ENCODE peak calls at places on chromosomes 3 and 15, in five cellular contexts. One of them, this sample, is unnamed.

GRCh38 chr3:36894924-36895323 is 49.9 kb downstream of the TRANK1 start:
- DNase-seq in COR-L47: no peak
- DNase-seq in stimulated activated CD4-positive, alpha-beta T cell treated with anti-CD3 and anti-CD28 coated beads, Interleukin-1b, Interleukin-23, amount 100 ng/mL, for 4 hours: no peak
- DNase-seq in CD4-positive, alpha-beta T cell: no peak
- DNase-seq in stimulated activated CD8-positive, alpha-beta memory T cell treated with anti-CD3 and anti-CD28 coated beads, Interleukin-12 subunit alpha, Interleukin-12 subunit beta, amount 100 ng/mL, for 4 hours: no peak
- DNase-seq in this sample: no peak

GRCh38 chr15:61342390-61342789 is 113.3 kb upstream of the RORA start:
- DNase-seq in COR-L47: no peak
- DNase-seq in stimulated activated CD4-positive, alpha-beta T cell treated with anti-CD3 and anti-CD28 coated beads, Interleukin-1b, Interleukin-23, amount 100 ng/mL, for 4 hours: no peak
- DNase-seq in stimulated activated CD8-positive, alpha-beta memory T cell treated with anti-CD3 and anti-CD28 coated beads, Interleukin-12 subunit alpha, Interleukin-12 subunit beta, amount 100 ng/mL, for 4 hours: no peak
- DNase-seq in CD4-positive, alpha-beta T cell: no peak
- DNase-seq in this sample: no peak

GRCh38 chr3:184384342-184384741 is 4.5 kb downstream of the CHRD start:
- DNase-seq in stimulated activated CD4-positive, alpha-beta T cell treated with anti-CD3 and anti-CD28 coated beads, Interleukin-1b, Interleukin-23, amount 100 ng/mL, for 4 hours: no peak
- DNase-seq in COR-L47: no peak
- DNase-seq in CD4-positive, alpha-beta T cell: no peak
- DNase-seq in stimulated activated CD8-positive, alpha-beta memory T cell treated with anti-CD3 and anti-CD28 coated beads, Interleukin-12 subunit alpha, Interleukin-12 subunit beta, amount 100 ng/mL, for 4 hours: no peak
- DNase-seq in this sample: no peak

GRCh38 chr3:114111060-114111790 is 54.7 kb downstream of the QTRT2 start:
- DNase-seq in COR-L47: no peak
- DNase-seq in stimulated activated CD4-positive, alpha-beta T cell treated with anti-CD3 and anti-CD28 coated beads, Interleukin-1b, Interleukin-23, amount 100 ng/mL, for 4 hours: no peak
- DNase-seq in CD4-positive, alpha-beta T cell: no peak
- DNase-seq in stimulated activated CD8-positive, alpha-beta memory T cell treated with anti-CD3 and anti-CD28 coated beads, Interleukin-12 subunit alpha, Interleukin-12 subunit beta, amount 100 ng/mL, for 4 hours: no peak
- DNase-seq in this sample: no peak

GRCh38 chr3:43004282-43004681 is 25.2 kb downstream of the GASK1A start:
- DNase-seq in CD4-positive, alpha-beta T cell: no peak
- DNase-seq in stimulated activated CD4-positive, alpha-beta T cell treated with anti-CD3 and anti-CD28 coated beads, Interleukin-1b, Interleukin-23, amount 100 ng/mL, for 4 hours: no peak
- DNase-seq in stimulated activated CD8-positive, alpha-beta memory T cell treated with anti-CD3 and anti-CD28 coated beads, Interleukin-12 subunit alpha, Interleukin-12 subunit beta, amount 100 ng/mL, for 4 hours: no peak
- DNase-seq in COR-L47: no peak
- DNase-seq in this sample: no peak

GRCh38 chr3:81274671-81275070 is 486.8 kb downstream of the GBE1 start:
- DNase-seq in stimulated activated CD4-positive, alpha-beta T cell treated with anti-CD3 and anti-CD28 coated beads, Interleukin-1b, Interleukin-23, amount 100 ng/mL, for 4 hours: no peak
- DNase-seq in COR-L47: no peak
- DNase-seq in CD4-positive, alpha-beta T cell: no peak
- DNase-seq in stimulated activated CD8-positive, alpha-beta memory T cell treated with anti-CD3 and anti-CD28 coated beads, Interleukin-12 subunit alpha, Interleukin-12 subunit beta, amount 100 ng/mL, for 4 hours: no peak
- DNase-seq in this sample: no peak

GRCh38 chr3:177679568-177680441 is 482.5 kb upstream of the TBL1XR1 start:
- DNase-seq in COR-L47: no peak
- DNase-seq in CD4-positive, alpha-beta T cell: no peak
- DNase-seq in stimulated activated CD8-positive, alpha-beta memory T cell treated with anti-CD3 and anti-CD28 coated beads, Interleukin-12 subunit alpha, Interleukin-12 subunit beta, amount 100 ng/mL, for 4 hours: no peak
- DNase-seq in stimulated activated CD4-positive, alpha-beta T cell treated with anti-CD3 and anti-CD28 coated beads, Interleukin-1b, Interleukin-23, amount 100 ng/mL, for 4 hours: no peak
- DNase-seq in this sample: no peak

GRCh38 chr15:57751177-57751800 is 44.8 kb downstream of the POLR2M start:
- DNase-seq in stimulated activated CD4-positive, alpha-beta T cell treated with anti-CD3 and anti-CD28 coated beads, Interleukin-1b, Interleukin-23, amount 100 ng/mL, for 4 hours: no peak
- DNase-seq in CD4-positive, alpha-beta T cell: no peak
- DNase-seq in COR-L47: no peak
- DNase-seq in stimulated activated CD8-positive, alpha-beta memory T cell treated with anti-CD3 and anti-CD28 coated beads, Interleukin-12 subunit alpha, Interleukin-12 subunit beta, amount 100 ng/mL, for 4 hours: no peak
- DNase-seq in this sample: no peak

GRCh38 chr3:159866201-159866746 is 122.4 kb upstream of the IL12A start:
- DNase-seq in COR-L47: no peak
- DNase-seq in stimulated activated CD4-positive, alpha-beta T cell treated with anti-CD3 and anti-CD28 coated beads, Interleukin-1b, Interleukin-23, amount 100 ng/mL, for 4 hours: no peak
- DNase-seq in CD4-positive, alpha-beta T cell: no peak
- DNase-seq in stimulated activated CD8-positive, alpha-beta memory T cell treated with anti-CD3 and anti-CD28 coated beads, Interleukin-12 subunit alpha, Interleukin-12 subunit beta, amount 100 ng/mL, for 4 hours: no peak
- DNase-seq in this sample: no peak

GRCh38 chr15:91997163-91997562 is 143.7 kb downstream of the SLCO3A1 start:
- DNase-seq in COR-L47: no peak
- DNase-seq in stimulated activated CD8-positive, alpha-beta memory T cell treated with anti-CD3 and anti-CD28 coated beads, Interleukin-12 subunit alpha, Interleukin-12 subunit beta, amount 100 ng/mL, for 4 hours: no peak
- DNase-seq in CD4-positive, alpha-beta T cell: no peak
- DNase-seq in stimulated activated CD4-positive, alpha-beta T cell treated with anti-CD3 and anti-CD28 coated beads, Interleukin-1b, Interleukin-23, amount 100 ng/mL, for 4 hours: no peak
- DNase-seq in this sample: no peak

GRCh38 chr3:42876940-42877720 is 1.5 kb upstream of the CYP8B1 start:
- DNase-seq in stimulated activated CD4-positive, alpha-beta T cell treated with anti-CD3 and anti-CD28 coated beads, Interleukin-1b, Interleukin-23, amount 100 ng/mL, for 4 hours: no peak
- DNase-seq in stimulated activated CD8-positive, alpha-beta memory T cell treated with anti-CD3 and anti-CD28 coated beads, Interleukin-12 subunit alpha, Interleukin-12 subunit beta, amount 100 ng/mL, for 4 hours: no peak
- DNase-seq in CD4-positive, alpha-beta T cell: no peak
- DNase-seq in COR-L47: no peak
- DNase-seq in this sample: no peak

GRCh38 chr15:25936004-25936403 is 72.9 kb upstream of the ATP10A start:
- DNase-seq in CD4-positive, alpha-beta T cell: no peak
- DNase-seq in COR-L47: no peak
- DNase-seq in stimulated activated CD4-positive, alpha-beta T cell treated with anti-CD3 and anti-CD28 coated beads, Interleukin-1b, Interleukin-23, amount 100 ng/mL, for 4 hours: no peak
- DNase-seq in stimulated activated CD8-positive, alpha-beta memory T cell treated with anti-CD3 and anti-CD28 coated beads, Interleukin-12 subunit alpha, Interleukin-12 subunit beta, amount 100 ng/mL, for 4 hours: no peak
- DNase-seq in this sample: no peak

GRCh38 chr3:70840106-70840870 is 527.9 kb upstream of the MDFIC2 start:
- DNase-seq in COR-L47: no peak
- DNase-seq in stimulated activated CD8-positive, alpha-beta memory T cell treated with anti-CD3 and anti-CD28 coated beads, Interleukin-12 subunit alpha, Interleukin-12 subunit beta, amount 100 ng/mL, for 4 hours: no peak
- DNase-seq in CD4-positive, alpha-beta T cell: no peak
- DNase-seq in stimulated activated CD4-positive, alpha-beta T cell treated with anti-CD3 and anti-CD28 coated beads, Interleukin-1b, Interleukin-23, amount 100 ng/mL, for 4 hours: no peak
- DNase-seq in this sample: no peak

GRCh38 chr15:92074646-92075045 is 221.1 kb downstream of the SLCO3A1 start:
- DNase-seq in stimulated activated CD8-positive, alpha-beta memory T cell treated with anti-CD3 and anti-CD28 coated beads, Interleukin-12 subunit alpha, Interleukin-12 subunit beta, amount 100 ng/mL, for 4 hours: no peak
- DNase-seq in COR-L47: no peak
- DNase-seq in CD4-positive, alpha-beta T cell: no peak
- DNase-seq in stimulated activated CD4-positive, alpha-beta T cell treated with anti-CD3 and anti-CD28 coated beads, Interleukin-1b, Interleukin-23, amount 100 ng/mL, for 4 hours: no peak
- DNase-seq in this sample: no peak

GRCh38 chr3:197795200-197795599 is 4.1 kb downstream of the LRCH3 start:
- DNase-seq in CD4-positive, alpha-beta T cell: no peak
- DNase-seq in stimulated activated CD8-positive, alpha-beta memory T cell treated with anti-CD3 and anti-CD28 coated beads, Interleukin-12 subunit alpha, Interleukin-12 subunit beta, amount 100 ng/mL, for 4 hours: no peak
- DNase-seq in stimulated activated CD4-positive, alpha-beta T cell treated with anti-CD3 and anti-CD28 coated beads, Interleukin-1b, Interleukin-23, amount 100 ng/mL, for 4 hours: no peak
- DNase-seq in COR-L47: no peak
- DNase-seq in this sample: no peak

GRCh38 chr3:71103430-71103881 is 480.1 kb downstream of the FOXP1 start:
- DNase-seq in stimulated activated CD4-positive, alpha-beta T cell treated with anti-CD3 and anti-CD28 coated beads, Interleukin-1b, Interleukin-23, amount 100 ng/mL, for 4 hours: no peak
- DNase-seq in stimulated activated CD8-positive, alpha-beta memory T cell treated with anti-CD3 and anti-CD28 coated beads, Interleukin-12 subunit alpha, Interleukin-12 subunit beta, amount 100 ng/mL, for 4 hours: no peak
- DNase-seq in CD4-positive, alpha-beta T cell: no peak
- DNase-seq in COR-L47: peak; percentile 63
- DNase-seq in this sample: no peak

GRCh38 chr3:11380314-11380713 is 108.1 kb downstream of the ATG7 start:
- DNase-seq in CD4-positive, alpha-beta T cell: no peak
- DNase-seq in stimulated activated CD8-positive, alpha-beta memory T cell treated with anti-CD3 and anti-CD28 coated beads, Interleukin-12 subunit alpha, Interleukin-12 subunit beta, amount 100 ng/mL, for 4 hours: no peak
- DNase-seq in stimulated activated CD4-positive, alpha-beta T cell treated with anti-CD3 and anti-CD28 coated beads, Interleukin-1b, Interleukin-23, amount 100 ng/mL, for 4 hours: no peak
- DNase-seq in COR-L47: no peak
- DNase-seq in this sample: no peak

GRCh38 chr15:22889146-22889818 is 50.8 kb downstream of the NIPA2 start:
- DNase-seq in stimulated activated CD4-positive, alpha-beta T cell treated with anti-CD3 and anti-CD28 coated beads, Interleukin-1b, Interleukin-23, amount 100 ng/mL, for 4 hours: no peak
- DNase-seq in stimulated activated CD8-positive, alpha-beta memory T cell treated with anti-CD3 and anti-CD28 coated beads, Interleukin-12 subunit alpha, Interleukin-12 subunit beta, amount 100 ng/mL, for 4 hours: no peak
- DNase-seq in CD4-positive, alpha-beta T cell: no peak
- DNase-seq in COR-L47: no peak
- DNase-seq in this sample: no peak

This sample was measured in natural killer cell.